ENCODE peak calls at places on chromosome 1, in six cellular contexts. F is cardiac fibroblast, S is psoas muscle, H is H1, V is brain microvascular endothelial cell, Z is IMR-90. K is an unnamed sample.

GRCh38 chr1:50329332-50329932 is 93.8 kb downstream of the DMRTA2 start:
- DNase-seq in F (no peak), S (no peak), H (no peak), V (no peak), Z (no peak), K (no peak)

GRCh38 chr1:7929637-7930036 is 11.0 kb downstream of the TNFRSF9 start:
- DNase-seq in F (no peak), S (no peak), H (no peak), V (no peak), Z (no peak), K (no peak)

GRCh38 chr1:248630551-248630950 is 4.3 kb downstream of the OR2T11 start:
- DNase-seq in F (no peak), S (no peak), H (no peak), V (no peak), Z (no peak), K (no peak)

GRCh38 chr1:36542962-36543515 is 60.3 kb upstream of the CSF3R start:
- DNase-seq in F (no peak), S (no peak), H (no peak), V (no peak), Z (no peak), K (no peak)

GRCh38 chr1:159429074-159429861 is 2.7 kb upstream of the OR10J4 start:
- DNase-seq in F (peak; percentile 81), S (no peak), H (no peak), V (peak; percentile 88), Z (peak; percentile 24), K (peak; percentile 56)

GRCh38 chr1:192852001-192852400 is 43.2 kb downstream of the RGS2 start:
- DNase-seq in F (no peak), S (no peak), H (no peak), V (no peak), Z (no peak), K (no peak)

GRCh38 chr1:226550671-226551041 is 2.1 kb downstream of the STUM start:
- DNase-seq in F (no peak), S (no peak), H (no peak), V (no peak), Z (no peak), K (no peak)

GRCh38 chr1:103160281-103160680 is 52.0 kb upstream of the COL11A1 start:
- DNase-seq in F (no peak), S (no peak), H (no peak), V (no peak), Z (peak; percentile 18), K (peak; percentile 16)

GRCh38 chr1:39902121-39902807 is 547 bp upstream of the MYCL start:
- DNase-seq in F (no peak), S (peak; percentile 69), H (no peak), V (no peak), Z (peak; percentile 26), K (peak; percentile 41)

GRCh38 chr1:201946224-201946908 is at the start of gene LMOD1:
- DNase-seq in F (peak; percentile 91), S (peak; percentile 92), H (peak; percentile 74), V (peak; percentile 93), Z (peak; percentile 98), K (peak; percentile 96)

GRCh38 chr1:150309758-150310495 is 11.4 kb upstream of the PRPF3 start:
- DNase-seq in F (no peak), S (no peak), H (no peak), V (no peak), Z (no peak), K (no peak)

GRCh38 chr1:206800411-206800810 is 28.1 kb upstream of the IL10 start:
- DNase-seq in F (no peak), S (no peak), H (no peak), V (no peak), Z (no peak), K (no peak)

GRCh38 chr1:197199923-197200467 is 53.5 kb upstream of the ASPM start:
- DNase-seq in F (peak; percentile 10), S (no peak), H (no peak), V (no peak), Z (peak; percentile 31), K (no peak)

GRCh38 chr1:23622284-23622683 is 63.0 kb upstream of the ID3 start:
- DNase-seq in F (no peak), S (no peak), H (no peak), V (no peak), Z (no peak), K (no peak)

GRCh38 chr1:40797668-40798010 is 14.1 kb downstream of the KCNQ4 start:
- DNase-seq in F (no peak), S (no peak), H (no peak), V (no peak), Z (no peak), K (no peak)

GRCh38 chr1:163231385-163231784 is 28.7 kb upstream of the RGS5 start:
- DNase-seq in F (peak; percentile 80), S (no peak), H (no peak), V (peak; percentile 20), Z (peak; percentile 75), K (peak; percentile 37)

GRCh38 chr1:58266242-58266641 is 280.3 kb downstream of the OMA1 start:
- DNase-seq in F (no peak), S (no peak), H (no peak), V (no peak), Z (no peak), K (no peak)

GRCh38 chr1:222454782-222455181 is 93.1 kb downstream of the HHIPL2 start:
- DNase-seq in F (no peak), S (peak; percentile 60), H (no peak), V (no peak), Z (peak; percentile 72), K (no peak)

GRCh38 chr1:64245495-64245894 is 42.1 kb downstream of the UBE2U start:
- DNase-seq in F (no peak), S (no peak), H (no peak), V (no peak), Z (no peak), K (no peak)

GRCh38 chr1:240029418-240029817 is 62.3 kb upstream of the FMN2 start:
- DNase-seq in F (no peak), S (no peak), H (no peak), V (peak; percentile 7), Z (peak; percentile 62), K (peak; percentile 33)

GRCh38 chr1:93350875-93351274 is 5.2 kb downstream of the DR1 start:
- DNase-seq in F (no peak), S (no peak), H (no peak), V (no peak), Z (no peak), K (no peak)

GRCh38 chr1:89908993-89909436 is 85.9 kb upstream of the ZNF326 start:
- DNase-seq in F (peak; percentile 72), S (no peak), H (no peak), V (peak; percentile 61), Z (peak; percentile 79), K (peak; percentile 97)

DNA sequence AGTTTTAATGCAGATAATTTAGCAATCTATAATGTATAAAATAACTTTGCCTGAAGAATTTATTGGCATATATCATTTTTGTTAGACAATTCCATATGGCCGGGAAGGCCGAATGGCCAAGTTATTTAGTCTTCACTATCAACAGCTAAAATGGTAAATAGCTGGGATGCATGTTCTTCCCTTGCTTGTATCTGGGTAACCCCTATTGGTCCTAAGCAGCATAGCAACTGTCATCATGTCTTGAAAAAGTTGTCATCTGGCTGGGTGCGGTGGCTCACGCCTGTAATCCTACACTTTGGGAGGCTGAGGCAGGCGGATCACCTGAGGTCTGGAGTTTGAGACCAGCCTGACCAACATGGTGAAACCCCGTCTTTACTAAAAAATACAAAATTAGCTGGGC is 340.0 kb upstream of the DPYD start:
- DNase-seq in F (no peak), S (no peak), H (no peak), V (no peak), Z (no peak), K (no peak)
- TF ChIP-seq CTCF in F (peak; percentile 7), S (no peak), H (no peak), V (peak; percentile 17), Z (no peak), K (no peak)

DNA sequence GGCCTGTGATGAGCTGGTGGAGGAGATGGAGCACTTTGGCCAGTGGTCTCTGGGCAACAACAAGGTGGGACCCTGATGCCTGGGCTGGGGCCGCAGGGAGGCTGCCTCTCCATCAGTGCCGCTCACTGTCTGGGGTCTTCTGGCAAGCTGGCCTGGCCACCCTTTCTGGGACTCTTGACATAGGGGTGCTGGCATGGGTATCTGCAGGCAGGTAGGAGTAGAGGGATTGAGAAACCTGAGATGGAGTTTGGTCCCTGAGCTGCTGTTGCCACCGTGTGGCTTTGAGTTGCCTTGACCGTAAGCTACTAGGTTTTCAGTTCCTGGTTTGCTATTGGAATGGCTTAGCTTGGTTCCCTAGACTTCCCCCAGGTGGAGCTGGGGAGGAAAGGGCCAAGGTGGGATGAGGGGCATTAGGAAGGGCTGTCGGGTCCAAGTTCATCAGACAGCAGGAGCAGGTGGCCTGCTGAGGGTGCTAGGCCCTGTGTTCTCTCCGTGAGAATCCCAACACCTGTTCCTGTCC is 13.2 kb upstream of the MFN2 start:
- DNase-seq in F (peak; percentile 57), S (no peak), H (peak; percentile 76), V (no peak), Z (no peak), K (peak; percentile 34)
- TF ChIP-seq CTCF in F (peak; percentile 39), S (peak; percentile 62), H (peak; percentile 68), V (peak; percentile 59), Z (no peak), K (peak; percentile 45)

GRCh38 chr1:83942914-83943313 is 56.0 kb downstream of the TTLL7 start:
- DNase-seq in F (peak; percentile 88), S (no peak), H (no peak), V (peak; percentile 12), Z (peak; percentile 24), K (no peak)
- TF ChIP-seq CTCF in F (no peak), S (no peak), H (no peak), V (no peak), Z (no peak), K (no peak)

GRCh38 chr1:181086926-181087325 is 1.6 kb upstream of the IER5 start:
- DNase-seq in F (peak; percentile 58), S (no peak), H (no peak), V (no peak), Z (peak; percentile 80), K (peak; percentile 63)

GRCh38 chr1:181084606-181084969 is 3.9 kb upstream of the IER5 start:
- DNase-seq in F (no peak), S (no peak), H (no peak), V (no peak), Z (no peak), K (no peak)

GRCh38 chr1:181081399-181081798 is 7.1 kb upstream of the IER5 start:
- DNase-seq in F (no peak), S (no peak), H (no peak), V (no peak), Z (no peak), K (no peak)

GRCh38 chr1:181087400-181087901 is 1.0 kb upstream of the IER5 start:
- DNase-seq in F (no peak), S (no peak), H (no peak), V (no peak), Z (no peak), K (no peak)

DNA sequence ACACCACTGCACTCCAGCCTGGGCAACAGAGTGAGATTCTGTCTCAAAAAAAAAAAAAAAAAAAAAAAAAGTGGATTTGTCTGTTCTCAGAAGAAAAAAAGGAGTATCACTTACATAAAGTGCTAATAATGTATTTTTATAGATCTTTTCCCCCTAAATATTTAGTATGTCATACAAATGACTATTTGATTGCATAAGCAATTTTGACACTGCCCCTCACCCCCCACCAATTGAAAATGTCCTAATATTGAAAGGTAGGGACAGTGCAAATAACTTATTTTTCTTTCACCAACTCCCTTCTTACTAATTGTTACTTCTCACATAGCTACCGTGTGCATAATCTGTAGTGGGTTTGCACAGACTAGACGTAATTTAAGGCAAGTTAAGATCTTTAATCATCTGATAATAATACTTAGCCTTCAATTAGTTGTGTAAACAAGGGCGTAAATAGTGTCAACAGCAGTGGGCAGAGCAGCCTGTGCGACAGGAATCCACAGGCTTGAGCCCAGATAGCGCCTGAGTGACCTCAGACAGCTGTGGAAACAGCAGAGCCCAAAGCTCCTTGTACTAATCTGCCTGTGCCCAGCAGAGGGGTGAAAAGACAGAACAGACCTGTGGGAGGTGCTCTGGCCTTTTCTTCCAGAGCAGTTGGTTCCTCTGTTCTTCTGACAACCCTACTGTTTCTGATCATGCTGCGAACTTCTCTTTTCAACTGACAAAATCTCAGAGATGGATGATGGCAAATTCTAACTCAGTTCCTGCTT is 4.5 kb upstream of the IER5 start:
- DNase-seq in F (peak; percentile 81), S (peak; percentile 77), H (no peak), V (no peak), Z (no peak), K (peak; percentile 77)
- TF ChIP-seq CTCF in F (peak; percentile 44), S (peak; percentile 61), H (peak; percentile 55), V (peak; percentile 71), Z (peak; percentile 37), K (peak; percentile 69)